ENCODE peak calls at places on chromosome 15, in nine cellular contexts. A is body of pancreas, C is Peyer's patch, H is heart right ventricle, G is IMR-90, S is cardiac muscle cell, P is right atrium auricular region, N is pancreas, L is tibial artery. J is an unnamed sample. For H3K9me3, the result is how much of the 10 kb centered on the place peaks cover.

GRCh38 chr15:60695713-60696522 is 217.0 kb upstream of the ICE2 start:
- DNase-seq in P (no peak), S (no peak), G (peak), H (no peak), N (no peak), L (no peak), A (no peak), C (no peak), J (no peak)

GRCh38 chr15:98548172-98548971 is 100.0 kb upstream of the IGF1R start:
- DNase-seq in C (peak), P (peak), G (peak), H (peak), L (peak), A (peak), S (peak), N (peak), J (peak)

GRCh38 chr15:38888701-38889154 is 324.1 kb upstream of the RASGRP1 start:
- DNase-seq in C (no peak), L (no peak), H (no peak), A (peak), G (no peak), P (no peak), S (peak), N (peak), J (no peak)

GRCh38 chr15:61660579-61660978 is 399.7 kb downstream of the VPS13C start:
- DNase-seq in N (no peak), S (no peak), G (peak), L (peak), A (no peak), C (no peak), P (no peak), H (no peak), J (no peak)

GRCh38 chr15:60479711-60480110 is 769 bp upstream of the ICE2 start:
- DNase-seq in G (no peak), L (no peak), S (no peak), A (no peak), C (no peak), H (no peak), P (no peak), N (no peak), J (no peak)

GRCh38 chr15:45115312-45115820 is 1.2 kb downstream of the DUOXA2 start:
- DNase-seq in L (no peak), P (no peak), G (no peak), N (no peak), A (no peak), H (no peak), C (no peak), S (no peak), J (no peak)

GRCh38 chr15:68567345-68567744 is 11.4 kb upstream of the CORO2B start:
- DNase-seq in N (no peak), L (no peak), A (no peak), P (no peak), G (no peak), C (no peak), S (peak), H (no peak), J (no peak)

GRCh38 chr15:78979456-78980320 is 34.8 kb upstream of the CTSH start:
- DNase-seq in A (peak), C (no peak), G (peak), P (no peak), H (peak), L (peak), N (peak), S (peak), J (peak)

GRCh38 chr15:72722071-72722696 is 36.2 kb downstream of the BBS4 start:
- DNase-seq in L (peak), C (peak), P (peak), N (peak), H (peak), G (peak), A (peak), S (peak), J (peak)

GRCh38 chr15:58702233-58702632 is 47.3 kb downstream of the ADAM10 start:
- DNase-seq in P (no peak), L (no peak), C (no peak), N (no peak), S (no peak), H (no peak), A (no peak), G (no peak), J (no peak)

GRCh38 chr15:80384442-80384841 is 19.7 kb upstream of the ARNT2 start:
- DNase-seq in A (no peak), S (no peak), C (no peak), H (no peak), G (no peak), N (no peak), L (no peak), P (no peak), J (no peak)

GRCh38 chr15:67937153-67937761 is 97.4 kb upstream of the RNU6-1 start:
- DNase-seq in C (no peak), H (no peak), G (no peak), P (peak), S (no peak), L (no peak), N (no peak), A (no peak), J (no peak)

DNA sequence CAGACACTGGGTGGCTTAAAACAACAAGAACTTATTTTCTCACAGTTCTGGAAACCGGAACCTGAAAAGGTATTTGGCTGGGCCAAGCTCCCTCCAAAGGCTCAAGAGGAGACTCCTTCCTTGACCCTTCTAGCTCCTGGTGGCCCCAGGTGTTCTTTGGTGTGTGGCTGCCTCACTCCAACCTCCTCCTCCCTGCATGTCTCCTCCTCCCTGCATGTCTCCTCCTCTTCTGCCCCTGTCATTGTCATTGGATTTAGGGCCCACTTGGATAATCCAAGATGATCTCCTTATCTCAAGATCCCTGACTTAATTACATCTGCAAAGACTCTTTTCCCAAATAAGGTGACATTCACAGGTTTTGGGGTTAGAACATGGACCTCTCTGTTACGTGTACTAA is 69.8 kb upstream of the MFGE8 start:
- DNase-seq in C (no peak), N (no peak), G (no peak), A (no peak), L (no peak), S (no peak), H (no peak), P (no peak), J (no peak)
- TF ChIP-seq CTCF in C (no peak), N (no peak), G (no peak), A (no peak), L (no peak), S (no peak), H (no peak), P (no peak), J (no peak)

GRCh38 chr15:56128081-56128480 is 115.6 kb downstream of the RFX7 start:
- DNase-seq in G (no peak), N (no peak), L (no peak), P (no peak), H (no peak), S (no peak), A (no peak), C (no peak), J (no peak)

GRCh38 chr15:56126409-56126808 is 117.3 kb downstream of the RFX7 start:
- DNase-seq in N (no peak), L (no peak), P (no peak), G (no peak), S (no peak), C (no peak), H (no peak), A (no peak), J (no peak)

GRCh38 chr15:56124391-56124790 is 119.3 kb downstream of the RFX7 start:
- DNase-seq in P (no peak), A (no peak), S (no peak), N (no peak), C (no peak), L (no peak), H (no peak), G (peak), J (no peak)
- H3K9me3 ChIP-seq in P (under half), A (under half), S (under half), N (under half), C (under half), L (under half), H (under half), G (under half), J (under half)

DNA sequence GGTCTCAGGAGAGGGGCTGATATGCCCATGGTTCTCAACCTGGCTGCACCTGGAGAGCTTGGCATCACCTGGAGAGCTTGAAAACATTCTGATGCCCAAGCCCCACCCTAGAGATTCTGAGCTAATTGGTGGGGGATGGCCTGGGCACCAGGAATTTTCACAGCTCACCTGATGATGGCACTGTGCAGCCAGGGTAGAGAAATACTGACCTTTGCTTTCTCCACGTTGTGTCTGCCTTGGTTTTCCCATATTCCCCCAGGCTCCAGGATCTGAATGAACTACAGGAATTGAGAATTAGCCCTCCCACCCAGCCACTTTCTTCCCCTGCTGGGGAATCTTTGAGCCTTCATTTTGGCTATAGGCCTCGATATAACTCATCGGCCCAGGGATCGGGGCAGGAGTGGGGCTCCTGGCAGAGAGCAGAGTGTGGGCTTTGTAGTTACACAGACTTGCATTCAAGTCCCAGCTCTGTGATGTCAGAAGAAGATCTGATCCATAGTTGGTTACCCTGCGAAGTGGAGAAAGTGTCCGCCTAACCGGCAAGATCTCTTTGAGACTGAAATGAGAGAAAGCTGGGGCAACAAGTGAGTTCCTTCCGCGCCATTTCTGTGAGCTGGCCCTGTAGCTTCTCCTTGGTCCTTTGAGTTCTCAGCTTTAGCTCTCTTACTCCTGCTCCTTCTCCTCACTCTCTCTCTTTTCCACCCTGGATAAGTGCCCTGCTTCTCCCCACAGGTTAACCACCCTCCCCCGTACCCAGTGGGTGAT is 33.1 kb upstream of the UBE2Q2 start:
- DNase-seq in L (no peak), S (peak), H (no peak), P (no peak), N (peak), C (no peak), G (no peak), A (peak), J (peak)
- TF ChIP-seq CTCF in L (peak), S (peak), H (no peak), P (peak), N (peak), C (peak), G (peak), A (no peak), J (no peak)

GRCh38 chr15:25185156-25185710 is 230.4 kb downstream of the SNRPN start:
- DNase-seq in S (no peak), G (no peak), C (peak), A (no peak), P (no peak), H (no peak), N (no peak), L (peak), J (peak)
- H3K9me3 ChIP-seq in S (under half), G (half or more), C (under half), A (under half), P (under half), H (under half), N (under half), L (under half), J (half or more)

GRCh38 chr15:40593130-40593529 is 919 bp upstream of the KNL1 start:
- DNase-seq in L (no peak), G (no peak), S (no peak), N (no peak), A (no peak), P (no peak), C (no peak), H (no peak), J (no peak)

GRCh38 chr15:40593588-40594428 is at the start of gene KNL1:
- DNase-seq in A (peak), P (peak), H (peak), G (peak), C (peak), N (peak), L (peak), S (peak), J (peak)

GRCh38 chr15:40595773-40596172 is 1.7 kb downstream of the KNL1 start:
- DNase-seq in A (no peak), C (no peak), H (no peak), L (no peak), G (no peak), P (no peak), S (no peak), N (no peak), J (no peak)

GRCh38 chr15:40595219-40595618 is 1.2 kb downstream of the KNL1 start:
- DNase-seq in L (no peak), N (no peak), A (no peak), H (no peak), P (no peak), G (no peak), C (no peak), S (no peak), J (no peak)

DNA sequence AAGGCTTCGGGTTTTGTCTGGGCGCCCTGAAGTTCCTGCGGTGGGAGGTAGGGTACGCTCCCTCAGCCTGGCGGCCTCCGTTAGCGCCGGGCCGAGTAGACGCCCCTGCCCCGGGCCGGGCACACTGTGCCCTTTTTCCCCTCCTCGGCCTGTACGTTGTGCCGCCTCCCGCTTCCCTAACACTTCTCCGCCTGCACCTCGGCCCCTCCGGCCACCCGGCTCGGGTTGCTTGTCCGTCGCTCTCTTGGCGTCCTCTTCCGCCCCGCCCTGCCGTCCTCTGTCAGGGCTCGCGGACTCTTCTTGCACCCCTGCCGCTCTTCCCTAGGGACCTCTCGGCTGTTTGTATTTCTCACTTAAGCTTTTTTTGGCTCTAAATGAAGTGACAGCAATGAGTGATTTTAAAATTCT is 384 bp downstream of the KNL1 start:
- DNase-seq in S (peak), P (no peak), C (peak), H (peak), L (peak), G (peak), N (no peak), A (peak), J (peak)
- TF ChIP-seq CTCF in S (peak), P (peak), C (peak), H (no peak), L (no peak), G (no peak), N (no peak), A (no peak), J (no peak)